ENCODE peak calls at places on chromosomes 1 and 21, in seven cellular contexts. Q is AML-193; H is NCI-H345; S is left ventricle myocardium superior; C is foreskin melanocyte; X is transverse colon; L is effector memory CD4-positive, alpha-beta T cell. E is an unnamed sample.

GRCh38 chr1:108897865-108898720 is 21.3 kb downstream of the GPSM2 start:
- DNase-seq in H (peak; percentile 54), C (peak; percentile 55), L (no peak), S (no peak), X (peak; percentile 16), Q (peak; percentile 78), E (no peak)

GRCh38 chr21:35468991-35469390 is 419.9 kb upstream of the RUNX1 start:
- DNase-seq in X (no peak), C (no peak), S (no peak), H (no peak), L (no peak), Q (no peak), E (no peak)

GRCh38 chr1:213985181-213986019 is 2.4 kb upstream of the PROX1 start:
- DNase-seq in X (no peak), C (no peak), S (peak; percentile 48), L (no peak), Q (no peak), H (peak; percentile 53), E (no peak)

GRCh38 chr1:162878000-162878596 is 17.1 kb upstream of the CCDC190 start:
- DNase-seq in C (peak; percentile 63), H (peak; percentile 37), X (peak; percentile 41), Q (peak; percentile 50), S (no peak), L (no peak), E (peak; percentile 65)

GRCh38 chr1:193590102-193590501 is 403.7 kb upstream of the B3GALT2 start:
- DNase-seq in L (no peak), C (no peak), H (peak; percentile 20), X (no peak), S (no peak), Q (no peak), E (no peak)

GRCh38 chr1:96721053-96721381 is 567 bp upstream of the PTBP2 start:
- DNase-seq in L (no peak), Q (no peak), S (no peak), X (no peak), H (no peak), C (no peak), E (no peak)

GRCh38 chr1:246324711-246325110 is 182.4 kb downstream of the SMYD3 start:
- DNase-seq in C (no peak), H (no peak), S (no peak), Q (no peak), X (no peak), L (no peak), E (no peak)

GRCh38 chr1:184326278-184326677 is 60.6 kb upstream of the C1orf21 start:
- DNase-seq in X (peak; percentile 47), C (no peak), L (no peak), H (no peak), Q (no peak), S (no peak), E (no peak)

GRCh38 chr1:12063141-12064072 is at the start of gene TNFRSF8:
- DNase-seq in C (no peak), X (no peak), H (peak; percentile 5), S (no peak), L (no peak), Q (no peak), E (no peak)